ENCODE peak calls at places on chromosome 5, in nine cellular contexts. G is progenitor cell of endocrine pancreas, Z is adrenal gland, D is tibial artery, I is cardiac fibroblast, R is tibial nerve, V is astrocyte of the spinal cord, X is upper lobe of right lung, Q is fibroblast of mammary gland. S is an unnamed sample.

GRCh38 chr5:139481580-139482049 is 943 bp downstream of the STING1 start:
- DNase-seq in D (peak; percentile 73), G (no peak), Z (no peak), X (peak; percentile 73), V (no peak), R (no peak), I (peak; percentile 67), Q (peak; percentile 34), S (peak; percentile 89)

GRCh38 chr5:76125888-76126287 is 42.7 kb downstream of the SV2C start:
- DNase-seq in D (no peak), V (no peak), Z (no peak), R (no peak), G (no peak), I (no peak), Q (no peak), X (no peak), S (no peak)

GRCh38 chr5:124252094-124252750 is 494.2 kb downstream of the ZNF608 start:
- DNase-seq in D (no peak), X (no peak), Q (no peak), Z (no peak), I (peak; percentile 45), V (peak; percentile 3), R (no peak), G (no peak), S (no peak)

GRCh38 chr5:127088226-127088625 is 14.9 kb upstream of the C5orf63 start:
- DNase-seq in G (no peak), X (no peak), Z (no peak), V (peak; percentile 82), I (peak; percentile 96), D (no peak), R (no peak), Q (peak; percentile 99), S (peak; percentile 99)

GRCh38 chr5:137051165-137051564 is 448.0 kb downstream of the SPOCK1 start:
- DNase-seq in Z (no peak), R (no peak), D (no peak), X (no peak), V (no peak), Q (no peak), I (peak; percentile 34), G (no peak), S (no peak)

GRCh38 chr5:109739741-109740140 is 50.0 kb downstream of the MAN2A1 start:
- DNase-seq in X (no peak), R (no peak), Q (peak; percentile 20), G (no peak), V (peak; percentile 49), Z (no peak), I (peak; percentile 25), D (no peak), S (peak; percentile 43)

GRCh38 chr5:149356391-149356790 is 1.5 kb upstream of the PCYOX1L start:
- DNase-seq in V (no peak), I (no peak), G (no peak), R (no peak), D (no peak), Z (no peak), Q (peak; percentile 31), X (no peak), S (peak; percentile 16)

GRCh38 chr5:103774736-103775135 is 212.1 kb upstream of the NUDT12 start:
- DNase-seq in G (no peak), Q (no peak), V (no peak), I (no peak), X (no peak), D (no peak), Z (no peak), R (no peak), S (no peak)

GRCh38 chr5:50440651-50441478 is at the start of gene EMB:
- DNase-seq in Z (peak; percentile 78), V (peak; percentile 29), D (no peak), R (no peak), Q (peak; percentile 6), I (no peak), X (peak; percentile 89), G (peak; percentile 63), S (peak; percentile 75)

GRCh38 chr5:128300181-128300580 is 216.6 kb downstream of the SLC12A2 start:
- DNase-seq in V (no peak), I (no peak), X (no peak), G (no peak), Z (no peak), Q (no peak), R (no peak), D (no peak), S (no peak)

GRCh38 chr5:90534922-90535321 is 5.5 kb upstream of the LYSMD3 start:
- DNase-seq in V (no peak), Q (no peak), I (no peak), G (no peak), D (no peak), Z (no peak), X (no peak), R (no peak), S (no peak)

GRCh38 chr5:140710899-140711552 is 10.8 kb downstream of the ZMAT2 start:
- DNase-seq in X (peak; percentile 91), Z (peak; percentile 98), I (peak; percentile 98), D (peak; percentile 90), R (peak; percentile 93), G (peak; percentile 77), V (peak; percentile 99), Q (peak; percentile 98), S (peak; percentile 99)

GRCh38 chr5:95628933-95629332 is 9.0 kb downstream of the GPR150 start:
- DNase-seq in I (no peak), Z (no peak), X (no peak), G (no peak), Q (no peak), R (no peak), D (no peak), V (no peak), S (no peak)

GRCh38 chr5:154985126-154985525 is 28.4 kb upstream of the KIF4B start:
- DNase-seq in G (no peak), I (no peak), D (no peak), Z (no peak), V (no peak), Q (no peak), R (no peak), X (no peak), S (no peak)

GRCh38 chr5:95731571-95732554 is 727 bp downstream of the RHOBTB3 start:
- DNase-seq in G (peak; percentile 44), V (peak; percentile 50), I (peak; percentile 49), Z (peak; percentile 72), D (peak; percentile 77), X (peak; percentile 75), Q (peak; percentile 44), R (peak; percentile 34), S (peak; percentile 33)

GRCh38 chr5:8491254-8491653 is 622.3 kb downstream of the MTRR start:
- DNase-seq in V (no peak), D (no peak), G (no peak), R (no peak), I (peak; percentile 15), Q (no peak), X (no peak), Z (no peak), S (no peak)

GRCh38 chr5:6576861-6577501 is 55.9 kb downstream of the NSUN2 start:
- DNase-seq in R (peak; percentile 27), D (no peak), V (peak; percentile 58), Z (peak; percentile 61), I (peak; percentile 70), G (no peak), Q (peak; percentile 66), X (no peak), S (peak; percentile 54)

GRCh38 chr5:168776023-168776422 is 196.9 kb upstream of the PANK3 start:
- DNase-seq in I (no peak), D (no peak), G (no peak), R (no peak), V (no peak), Q (no peak), Z (peak; percentile 66), X (no peak), S (no peak)

GRCh38 chr5:82183828-82184227 is 94.3 kb downstream of the RPS23 start:
- DNase-seq in Q (peak; percentile 85), I (peak; percentile 59), G (no peak), R (no peak), Z (no peak), X (no peak), D (no peak), V (no peak), S (peak; percentile 80)

GRCh38 chr5:140113180-140113698 is 670 bp upstream of the PURA start:
- DNase-seq in Q (no peak), I (no peak), V (no peak), X (peak; percentile 69), D (peak; percentile 69), G (no peak), R (no peak), Z (peak; percentile 64), S (no peak)

GRCh38 chr5:9617739-9618504 is 12.2 kb downstream of the TAS2R1 start:
- DNase-seq in Q (no peak), I (peak; percentile 10), X (no peak), G (no peak), R (no peak), D (no peak), V (no peak), Z (no peak), S (no peak)
- TF ChIP-seq CTCF in Q (no peak), I (no peak), X (no peak), G (no peak), R (no peak), D (no peak), V (no peak), Z (no peak), S (no peak)

DNA sequence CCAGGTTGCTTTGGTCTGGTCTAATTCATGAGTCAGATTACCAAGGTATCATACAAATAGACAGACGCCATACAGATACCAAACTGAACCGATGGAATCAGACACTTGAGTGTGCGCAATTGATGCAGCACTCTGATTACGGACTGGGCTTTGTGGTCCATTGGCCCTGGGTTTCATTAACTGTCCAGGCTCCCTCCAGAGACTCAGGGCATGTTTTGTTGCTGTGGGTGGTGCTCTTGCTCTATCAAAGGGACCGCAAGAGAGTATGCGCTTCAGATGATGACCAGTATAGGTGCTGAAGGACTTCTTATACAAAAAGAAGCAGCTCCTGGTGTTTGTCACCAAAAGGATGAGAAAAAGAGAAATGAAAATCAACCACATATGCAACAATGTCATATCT is 36.9 kb upstream of the ANKRD55 start:
- DNase-seq in D (no peak), G (no peak), R (no peak), X (no peak), I (no peak), V (no peak), Z (no peak), Q (no peak), S (peak; percentile 21)
- TF ChIP-seq CTCF in D (no peak), G (no peak), R (no peak), X (no peak), I (no peak), V (no peak), Z (no peak), Q (no peak), S (no peak)

DNA sequence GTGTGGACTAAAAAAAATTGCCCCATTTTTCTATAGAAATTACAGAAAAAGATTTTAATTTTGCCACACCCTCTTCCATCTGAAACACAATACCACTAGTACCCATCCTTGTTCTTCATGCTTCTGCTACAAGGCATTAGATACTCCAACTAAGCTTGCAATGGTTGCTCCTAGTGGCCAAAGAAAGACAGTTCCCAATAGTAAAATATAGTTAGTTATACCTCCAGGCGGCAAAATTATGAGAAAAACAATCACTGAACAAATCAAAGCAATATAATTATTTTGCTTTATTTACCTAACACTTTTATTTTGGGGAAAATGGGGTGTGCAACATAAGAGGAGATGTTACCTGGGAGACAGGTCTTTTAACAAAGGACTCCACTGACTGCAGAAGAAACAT is 101.2 kb downstream of the RAPGEF6 start:
- DNase-seq in Q (peak; percentile 3), I (no peak), G (no peak), D (no peak), V (no peak), X (no peak), Z (no peak), R (no peak), S (no peak)
- TF ChIP-seq CTCF in Q (peak; percentile 8), I (peak; percentile 13), G (peak; percentile 38), D (no peak), V (peak; percentile 23), X (peak; percentile 22), Z (no peak), R (no peak), S (peak; percentile 23)

GRCh38 chr5:10735569-10736255 is 25.3 kb downstream of the DAP start:
- DNase-seq in G (no peak), R (no peak), D (no peak), I (no peak), Z (no peak), Q (no peak), V (no peak), X (no peak), S (no peak)
- TF ChIP-seq CTCF in G (no peak), R (no peak), D (no peak), I (no peak), Z (no peak), Q (no peak), V (no peak), X (no peak), S (no peak)